ENCODE peak calls at places on chromosome 15, in eight cellular contexts. Y is adipocyte, P is SK-N-SH, W is GM23248, S is mesendoderm, L is neuronal stem cell, G is endodermal cell, C is IMR-90. Q is an unnamed sample. For H3K27me3, the result is how much of the 10 kb centered on the place peaks cover.

GRCh38 chr15:39624806-39625205 is 43.9 kb downstream of the THBS1 start:
- DNase-seq in Y (peak), P (no peak), W (peak), S (no peak), L (no peak), G (no peak), C (peak), Q (peak)

GRCh38 chr15:63510548-63510940 is 6.2 kb downstream of the USP3 start:
- DNase-seq in Y (no peak), P (no peak), W (no peak), S (no peak), L (no peak), G (no peak), C (no peak), Q (no peak)

GRCh38 chr15:64426845-64427465 is 33.4 kb upstream of the ZNF609 start:
- DNase-seq in Y (peak), P (no peak), W (peak), S (peak), L (no peak), G (no peak), C (peak), Q (peak)

GRCh38 chr15:45050587-45050986 is 27.6 kb downstream of the SORD start:
- DNase-seq in Y (no peak), P (no peak), W (no peak), S (no peak), L (no peak), G (no peak), C (no peak), Q (no peak)

GRCh38 chr15:64874131-64874530 is 32.4 kb downstream of the PLEKHO2 start:
- DNase-seq in Y (no peak), P (no peak), W (no peak), S (peak), L (no peak), G (no peak), C (no peak), Q (no peak)

GRCh38 chr15:30921106-30921505 is 17.4 kb downstream of the FAN1 start:
- DNase-seq in Y (peak), P (no peak), W (no peak), S (no peak), L (no peak), G (no peak), C (no peak), Q (no peak)

GRCh38 chr15:96329403-96329981 is 1.0 kb upstream of the NR2F2 start:
- DNase-seq in Y (peak), P (no peak), W (no peak), S (no peak), L (no peak), G (no peak), C (no peak), Q (peak)

GRCh38 chr15:40065166-40065565 is 26.2 kb upstream of the SRP14 start:
- DNase-seq in Y (no peak), P (no peak), W (no peak), S (no peak), L (no peak), G (no peak), C (no peak), Q (no peak)

GRCh38 chr15:81966628-81967027 is 79.2 kb downstream of the MEX3B start:
- DNase-seq in Y (no peak), P (no peak), W (no peak), S (no peak), L (no peak), G (no peak), C (peak), Q (peak)

GRCh38 chr15:99321477-99321876 is 70.2 kb downstream of the LRRC28 start:
- DNase-seq in Y (no peak), P (no peak), W (no peak), S (no peak), L (no peak), G (no peak), C (no peak), Q (no peak)

GRCh38 chr15:99324082-99324620 is 72.9 kb downstream of the LRRC28 start:
- DNase-seq in Y (peak), P (no peak), W (peak), S (no peak), L (no peak), G (no peak), C (peak), Q (peak)

GRCh38 chr15:99324700-99325099 is 73.4 kb downstream of the LRRC28 start:
- DNase-seq in Y (no peak), P (no peak), W (no peak), S (no peak), L (no peak), G (no peak), C (no peak), Q (no peak)

GRCh38 chr15:99320374-99321215 is 69.3 kb downstream of the LRRC28 start:
- DNase-seq in Y (no peak), P (no peak), W (no peak), S (no peak), L (no peak), G (no peak), C (no peak), Q (no peak)

GRCh38 chr15:99322643-99323405 is 71.5 kb downstream of the LRRC28 start:
- DNase-seq in Y (no peak), P (no peak), W (peak), S (no peak), L (no peak), G (no peak), C (peak), Q (peak)
- H3K9ac ChIP-seq in Y (no peak), P (no peak), W (peak), S (no peak), L (no peak), G (no peak), C (no peak), Q (no peak)

GRCh38 chr15:55743615-55743978 is 645 bp upstream of the PRTG start:
- DNase-seq in Y (no peak), P (no peak), W (no peak), S (no peak), L (no peak), G (no peak), C (no peak), Q (no peak)
- H3K27me3 ChIP-seq in Y (under half), P (under half), W (half or more), S (under half), L (under half), G (half or more), C (under half), Q (under half)

DNA sequence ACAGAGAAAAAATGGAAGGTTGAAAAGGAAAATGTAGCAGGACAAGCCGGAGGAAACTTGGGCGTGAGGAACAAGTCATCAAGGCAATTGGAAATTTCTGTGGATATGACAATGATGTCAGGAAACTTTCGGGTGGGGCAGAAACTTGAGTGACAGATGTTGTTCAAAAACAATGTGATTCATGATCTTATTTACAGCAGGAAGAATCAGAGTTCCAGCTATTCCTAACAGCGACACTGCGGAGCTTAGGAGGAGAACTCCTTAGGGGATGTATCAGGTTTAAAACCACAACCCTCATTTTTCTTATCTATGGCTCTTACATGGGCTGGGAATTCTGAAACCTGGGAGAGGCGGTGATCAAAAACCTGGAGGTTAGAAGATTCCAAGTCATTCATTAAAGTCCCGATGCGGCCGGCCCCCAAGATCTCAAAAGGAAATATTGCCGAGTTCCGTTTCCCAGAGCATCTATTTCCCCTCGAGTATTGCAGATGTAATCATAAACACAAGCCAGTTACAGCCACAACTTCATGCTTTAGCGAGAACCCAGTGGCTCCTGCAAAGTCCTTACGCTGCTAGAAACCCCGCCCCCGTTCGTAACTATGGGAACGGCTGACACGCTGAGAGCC is 652 bp upstream of the ARRDC4 start:
- DNase-seq in Y (no peak), P (no peak), W (no peak), S (no peak), L (no peak), G (no peak), C (no peak), Q (no peak)
- H3K9ac ChIP-seq in Y (peak), P (peak), W (peak), S (no peak), L (no peak), G (no peak), C (no peak), Q (no peak)

DNA sequence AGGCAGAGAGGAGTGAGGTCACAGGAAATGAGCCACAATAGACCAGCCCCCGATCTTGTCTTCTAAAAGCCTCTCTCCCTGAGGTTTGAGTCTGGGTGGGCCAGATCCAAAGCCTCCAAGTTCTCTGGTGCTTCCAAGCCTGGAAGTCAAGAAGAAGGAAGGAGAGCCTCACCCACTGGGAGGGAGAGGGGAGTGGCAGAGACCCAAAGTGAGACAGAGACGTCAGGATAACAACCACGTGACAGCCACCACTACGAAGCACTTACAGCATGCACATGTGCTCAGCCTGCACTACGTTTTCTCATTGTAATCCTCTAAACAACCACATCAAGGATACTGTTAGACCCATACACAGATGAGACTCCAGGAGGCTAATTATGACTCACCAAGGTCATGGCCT is 197.3 kb upstream of the LINGO1 start:
- DNase-seq in Y (peak), P (no peak), W (peak), S (no peak), L (no peak), G (peak), C (peak), Q (peak)
- H3K27me3 ChIP-seq in Y (half or more), P (under half), W (under half), S (under half), L (under half), G (under half), C (under half), Q (under half)

Q was measured in fibroblast of lung.